ENCODE peak calls at places on chromosomes 16 and 17, in seven cellular contexts. E is heart left ventricle, Y is mesothelial cell of epicardium, Q is Peyer's patch, K is GM06990, F is breast epithelium, W is type B pancreatic cell. H is an unnamed sample.

GRCh38 chr17:81084691-81085419 is 49.9 kb downstream of the BAIAP2 start:
- DNase-seq in F (no peak), E (no peak), W (no peak), Q (no peak), Y (no peak), K (no peak), H (no peak)

GRCh38 chr16:78606572-78606971 is 507.1 kb downstream of the WWOX start:
- DNase-seq in K (no peak), Q (no peak), W (no peak), F (no peak), E (no peak), Y (no peak), H (no peak)

GRCh38 chr16:31202402-31203385 is at the start of gene PYCARD:
- DNase-seq in K (peak), Y (peak), E (peak), Q (peak), W (no peak), F (no peak), H (no peak)

GRCh38 chr16:72903176-72903575 is 144.8 kb downstream of the ZFHX3 start:
- DNase-seq in Q (no peak), E (no peak), Y (no peak), F (no peak), K (no peak), W (no peak), H (no peak)

GRCh38 chr16:1630450-1631213 is 18.5 kb downstream of the CRAMP1 start:
- DNase-seq in E (no peak), W (no peak), K (no peak), Y (no peak), F (no peak), Q (no peak), H (no peak)

GRCh38 chr16:84560269-84560668 is 55.8 kb upstream of the MEAK7 start:
- DNase-seq in K (no peak), F (no peak), Y (no peak), Q (no peak), W (no peak), E (no peak), H (no peak)

GRCh38 chr17:31491794-31492171 is 100.3 kb downstream of the RAB11FIP4 start:
- DNase-seq in Y (no peak), W (no peak), Q (no peak), E (peak), F (no peak), K (no peak), H (no peak)

GRCh38 chr16:1331712-1332617 is 1.5 kb upstream of the BAIAP3 start:
- DNase-seq in W (no peak), F (peak), K (peak), Q (peak), Y (peak), E (peak), H (no peak)

GRCh38 chr17:80931421-80932265 is 60.0 kb upstream of the CHMP6 start:
- DNase-seq in Y (no peak), K (no peak), E (no peak), F (no peak), W (no peak), Q (peak), H (no peak)

GRCh38 chr17:76142044-76143041 is 1.3 kb upstream of the FOXJ1 start:
- DNase-seq in K (no peak), W (no peak), Y (no peak), F (no peak), Q (peak), E (no peak), H (no peak)

GRCh38 chr17:9568004-9568403 is 7.6 kb downstream of the STX8 start:
- DNase-seq in Q (no peak), E (no peak), F (no peak), W (no peak), Y (no peak), K (no peak), H (no peak)

GRCh38 chr17:29590261-29590978 is 972 bp upstream of the GIT1 start:
- DNase-seq in Q (no peak), W (no peak), F (no peak), E (peak), K (peak), Y (no peak), H (no peak)

GRCh38 chr17:19678581-19679418 is 30.2 kb downstream of the ALDH3A2 start:
- DNase-seq in K (no peak), E (no peak), Q (no peak), W (no peak), F (no peak), Y (no peak), H (no peak)

GRCh38 chr16:72819345-72819744 is 228.6 kb downstream of the ZFHX3 start:
- DNase-seq in F (no peak), E (no peak), Q (no peak), Y (no peak), W (no peak), K (no peak), H (no peak)

GRCh38 chr17:32746698-32747097 is 130.2 kb downstream of the MYO1D start:
- DNase-seq in Y (no peak), W (no peak), K (no peak), E (no peak), F (no peak), Q (no peak), H (no peak)

GRCh38 chr17:3968886-3969524 is 4.8 kb upstream of the ATP2A3 start:
- DNase-seq in E (no peak), F (no peak), K (no peak), Q (no peak), Y (no peak), W (no peak), H (no peak)

GRCh38 chr17:49439673-49440571 is 25.2 kb upstream of the PHB1 start:
- DNase-seq in F (peak), W (no peak), E (no peak), K (no peak), Y (no peak), Q (no peak), H (no peak)

GRCh38 chr17:352421-353212 is at the start of gene RPH3AL:
- DNase-seq in W (peak), E (no peak), F (peak), K (no peak), Y (no peak), Q (peak), H (no peak)

GRCh38 chr17:77496831-77497577 is 356.2 kb downstream of the SEC14L1 start:
- DNase-seq in Y (no peak), F (no peak), W (no peak), K (peak), Q (no peak), E (no peak), H (no peak)

GRCh38 chr16:70685061-70685937 is 554 bp downstream of the MTSS2 start:
- DNase-seq in E (peak), K (no peak), F (no peak), Y (no peak), Q (no peak), W (no peak), H (no peak)

GRCh38 chr17:66904760-66905637 is 59.5 kb upstream of the CACNG4 start:
- DNase-seq in Q (no peak), E (no peak), W (no peak), K (no peak), F (peak), Y (peak), H (no peak)

GRCh38 chr16:83940630-83941378 is 12.2 kb upstream of the OSGIN1 start:
- DNase-seq in Y (no peak), F (no peak), W (no peak), K (no peak), Q (no peak), E (no peak), H (no peak)

GRCh38 chr17:14442798-14443553 is 142.1 kb downstream of the HS3ST3B1 start:
- DNase-seq in W (no peak), Q (no peak), E (no peak), F (no peak), K (no peak), Y (no peak), H (no peak)

GRCh38 chr17:27807567-27808470 is 7.5 kb upstream of the NOS2 start:
- DNase-seq in E (no peak), Q (no peak), F (no peak), K (peak), Y (no peak), W (no peak), H (no peak)

GRCh38 chr16:5007256-5007655 is 26.5 kb downstream of the NAGPA start:
- DNase-seq in K (no peak), Q (no peak), Y (no peak), F (no peak), W (no peak), E (no peak), H (no peak)

GRCh38 chr17:16941072-16941641 is 30.8 kb downstream of the TNFRSF13B start:
- DNase-seq in E (no peak), Q (no peak), K (no peak), W (peak), F (no peak), Y (peak), H (no peak)

GRCh38 chr17:32697728-32698625 is 178.9 kb downstream of the MYO1D start:
- DNase-seq in E (no peak), Y (no peak), W (no peak), Q (no peak), F (no peak), K (no peak), H (no peak)

GRCh38 chr16:50407351-50407750 is 38.6 kb upstream of the BRD7 start:
- DNase-seq in Q (no peak), E (no peak), Y (no peak), K (no peak), F (no peak), W (no peak), H (no peak)

GRCh38 chr16:59698341-59698979 is 964.3 kb upstream of the GOT2 start:
- DNase-seq in W (no peak), Q (no peak), Y (no peak), K (no peak), F (no peak), E (no peak), H (no peak)

GRCh38 chr16:49661465-49662187 is 194.3 kb downstream of the ZNF423 start:
- DNase-seq in E (peak), F (no peak), Y (no peak), Q (no peak), K (no peak), W (no peak), H (no peak)

GRCh38 chr17:75102385-75102821 is 7.4 kb upstream of the ARMC7 start:
- DNase-seq in Q (no peak), K (no peak), E (no peak), W (no peak), F (no peak), Y (no peak), H (no peak)

GRCh38 chr16:16025214-16025968 is 76.0 kb downstream of the ABCC1 start:
- DNase-seq in Q (no peak), F (peak), K (peak), E (no peak), W (no peak), Y (no peak), H (no peak)

GRCh38 chr17:74414510-74414909 is 17.4 kb upstream of the GPRC5C start:
- DNase-seq in K (no peak), Y (no peak), W (no peak), Q (no peak), F (no peak), E (no peak), H (no peak)

GRCh38 chr16:15610369-15610871 is 32.5 kb downstream of the MARF1 start:
- DNase-seq in E (no peak), K (no peak), Q (no peak), Y (no peak), W (no peak), F (no peak), H (no peak)

GRCh38 chr17:7849185-7850117 is 5.4 kb upstream of the TMEM88 start:
- DNase-seq in W (no peak), F (no peak), Q (no peak), K (no peak), E (no peak), Y (no peak), H (peak)

GRCh38 chr16:72983728-72984350 is 64.1 kb downstream of the ZFHX3 start:
- DNase-seq in E (no peak), Y (no peak), K (no peak), F (no peak), W (no peak), Q (no peak), H (no peak)

GRCh38 chr16:9159839-9160550 is 68.6 kb downstream of the HAPSTR1 start:
- DNase-seq in Y (peak), W (peak), Q (peak), K (no peak), F (peak), E (no peak), H (peak)

DNA sequence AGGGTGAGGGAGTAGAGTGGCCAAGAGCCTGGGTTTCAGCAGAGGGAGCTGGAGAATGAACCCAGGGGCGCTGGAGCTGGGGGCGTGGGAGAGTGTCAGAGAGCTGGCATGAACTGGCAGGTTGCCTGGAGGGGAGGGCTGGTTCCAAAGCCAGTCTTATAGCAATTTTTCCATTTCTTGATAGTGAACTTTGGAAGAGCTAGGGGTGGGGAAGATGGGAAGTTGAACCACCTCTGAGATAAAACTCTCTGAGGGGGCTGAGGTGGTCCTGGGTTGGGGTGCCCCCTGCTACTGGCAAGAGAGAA is 36.9 kb downstream of the ADGRG5 start:
- DNase-seq in Q (no peak), F (no peak), K (no peak), E (no peak), W (peak), Y (no peak), H (no peak)
- TF ChIP-seq CTCF in Q (no peak), F (no peak), K (no peak), E (no peak), W (no peak), Y (no peak), H (no peak)

DNA sequence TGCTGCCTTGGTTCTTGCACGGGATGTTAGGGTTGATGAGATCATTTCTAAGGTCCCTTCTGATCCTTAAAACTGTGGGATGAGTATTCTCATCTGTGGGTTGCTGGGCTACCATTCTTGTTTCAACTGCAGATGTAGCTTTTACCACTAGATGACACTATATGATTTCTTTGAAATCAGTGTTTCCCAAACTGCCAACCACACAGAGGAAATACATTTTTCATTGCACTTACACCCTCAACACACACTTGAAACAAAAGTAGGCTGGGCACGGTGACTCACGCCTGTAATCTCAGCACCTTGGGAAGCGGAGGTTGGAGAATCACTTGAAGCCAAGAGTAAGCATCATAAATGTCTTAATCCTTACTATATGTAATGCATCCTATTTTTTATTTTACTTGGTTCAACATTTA is 15.3 kb downstream of the LCMT1 start:
- DNase-seq in E (no peak), F (no peak), Y (no peak), W (no peak), K (no peak), Q (no peak), H (no peak)
- TF ChIP-seq CTCF in E (peak), F (no peak), Y (no peak), W (peak), K (peak), Q (peak), H (peak)

DNA sequence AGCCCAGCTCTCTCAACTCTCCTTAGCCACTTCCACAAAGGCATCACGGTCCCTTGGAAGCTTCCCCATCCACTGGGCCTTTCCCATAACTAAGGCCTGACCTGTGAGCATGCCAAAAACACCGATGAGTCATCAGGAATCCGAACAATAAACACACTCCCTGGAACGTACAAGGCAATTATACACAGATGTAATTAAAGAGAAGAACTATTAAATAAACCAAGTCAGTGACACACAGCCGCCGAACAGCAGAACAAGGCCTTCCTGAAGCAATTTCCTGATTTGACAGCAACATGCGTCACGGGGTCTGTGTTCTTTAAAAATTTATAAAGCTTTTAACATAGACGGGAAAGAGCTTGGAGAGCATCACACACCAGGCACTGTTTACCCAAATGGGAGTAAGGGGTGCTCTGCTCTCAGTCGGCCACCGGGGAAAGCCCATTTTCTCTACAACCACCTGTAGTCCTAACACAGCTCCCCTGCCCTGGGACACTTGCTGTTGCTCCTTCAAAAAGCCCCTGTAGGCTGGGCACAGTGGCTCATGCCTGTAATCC is 29.4 kb downstream of the COG7 start:
- DNase-seq in E (no peak), Y (no peak), K (no peak), F (peak), Q (peak), W (no peak), H (no peak)
- TF ChIP-seq CTCF in E (no peak), Y (no peak), K (no peak), F (no peak), Q (no peak), W (peak), H (no peak)

GRCh38 chr16:57318240-57318970 is 33.9 kb upstream of the PLLP start:
- DNase-seq in K (no peak), E (peak), Q (no peak), W (peak), Y (no peak), F (peak), H (no peak)
- TF ChIP-seq CTCF in K (no peak), E (no peak), Q (no peak), W (no peak), Y (no peak), F (no peak), H (no peak)

GRCh38 chr17:40871316-40871715 is 4.3 kb upstream of the KRT12 start:
- DNase-seq in Q (no peak), W (no peak), K (no peak), F (no peak), E (no peak), Y (no peak), H (no peak)
- TF ChIP-seq CTCF in Q (no peak), W (no peak), K (no peak), F (no peak), E (no peak), Y (no peak), H (no peak)

DNA sequence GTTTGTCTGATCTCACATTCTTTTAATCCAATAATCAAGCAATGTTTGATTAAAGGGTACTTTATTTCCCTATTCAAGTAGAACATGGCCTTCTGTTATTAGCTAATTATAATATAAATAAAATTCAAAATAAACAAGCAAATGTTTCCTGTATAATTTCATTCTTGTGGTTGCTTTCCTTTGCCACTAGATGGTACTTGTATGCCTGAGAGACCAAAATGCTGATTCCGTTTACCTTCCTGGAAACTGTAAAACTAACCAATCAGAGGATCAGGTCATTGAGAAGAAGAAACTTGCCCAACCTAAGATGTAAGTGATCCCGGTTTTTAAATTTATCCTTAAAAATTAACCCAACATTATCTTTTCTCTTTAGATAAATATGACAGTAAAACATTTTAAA is 8.1 kb upstream of the ABCA5 start:
- DNase-seq in E (no peak), Q (no peak), F (no peak), K (peak), W (no peak), Y (no peak), H (no peak)
- TF ChIP-seq CTCF in E (peak), Q (peak), F (peak), K (peak), W (peak), Y (no peak), H (peak)

GRCh38 chr17:13416748-13417363 is 184.9 kb downstream of the HS3ST3A1 start:
- DNase-seq in W (no peak), F (no peak), Y (no peak), K (no peak), E (no peak), Q (no peak), H (no peak)

GRCh38 chr17:13418891-13419290 is 182.8 kb downstream of the HS3ST3A1 start:
- DNase-seq in W (no peak), E (no peak), Y (no peak), Q (no peak), K (no peak), F (no peak), H (no peak)

GRCh38 chr17:13417551-13417950 is 184.2 kb downstream of the HS3ST3A1 start:
- DNase-seq in Y (no peak), K (no peak), W (no peak), E (no peak), Q (no peak), F (no peak), H (no peak)

GRCh38 chr17:13413001-13413400 is 188.7 kb downstream of the HS3ST3A1 start:
- DNase-seq in W (no peak), F (no peak), Q (no peak), E (no peak), Y (no peak), K (no peak), H (no peak)

DNA sequence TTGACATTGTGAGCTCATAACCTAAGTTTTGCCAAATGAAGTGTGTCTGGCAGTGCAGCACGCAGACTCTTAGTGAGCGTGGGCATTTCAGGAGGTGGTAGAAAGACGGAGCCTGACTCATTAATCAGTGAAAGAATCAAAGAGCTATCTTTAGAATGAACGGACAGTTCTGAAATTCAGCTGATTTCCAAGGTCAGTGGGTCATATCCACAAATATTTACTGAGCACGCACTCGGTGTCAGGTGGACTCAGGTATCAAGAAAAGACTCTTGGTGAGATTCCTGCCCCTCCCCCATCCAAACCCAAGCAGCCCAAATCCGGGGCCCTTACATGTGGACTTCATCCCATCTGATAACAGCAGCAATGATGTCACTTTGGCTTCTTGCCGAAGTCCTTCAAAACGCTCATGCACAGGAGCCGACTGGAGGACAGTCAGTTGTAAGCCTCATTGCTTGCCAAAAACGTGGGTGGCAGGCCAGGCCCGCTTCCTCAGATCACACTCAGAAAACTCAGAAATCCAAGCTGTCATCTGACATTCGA is 185.8 kb downstream of the HS3ST3A1 start:
- DNase-seq in F (no peak), K (no peak), E (peak), W (no peak), Q (no peak), Y (peak), H (no peak)
- TF ChIP-seq CTCF in F (no peak), K (no peak), E (no peak), W (no peak), Q (no peak), Y (no peak), H (no peak)

GRCh38 chr17:2176484-2177175 is 121.7 kb downstream of the HIC1 start:
- DNase-seq in W (no peak), E (no peak), K (no peak), Q (no peak), Y (no peak), F (no peak), H (no peak)
- TF ChIP-seq CTCF in W (no peak), E (no peak), K (no peak), Q (no peak), Y (no peak), F (no peak), H (no peak)

GRCh38 chr17:38444151-38444550 is 15.9 kb downstream of the ARHGAP23 start:
- DNase-seq in Y (peak), E (peak), K (peak), F (peak), Q (peak), W (no peak), H (peak)
- TF ChIP-seq CTCF in Y (peak), E (peak), K (peak), F (peak), Q (peak), W (peak), H (peak)

H was measured in D721Med.